ENCODE peak calls at places on chromosomes 12 and 14, in ten cellular contexts. S, M, E, V, A, Y, T, D, B and G are unnamed samples.

GRCh38 chr14:78644824-78645559 is 474.8 kb downstream of the NRXN3 start:
- DNase-seq in E (no peak), B (no peak), Y (no peak), S (no peak), D (no peak), A (no peak), T (no peak), V (no peak), M (no peak), G (no peak)

GRCh38 chr14:67416810-67417209 is 4.8 kb upstream of the PLEK2 start:
- DNase-seq in E (no peak), M (no peak), S (no peak), T (no peak), D (no peak), B (no peak), V (no peak), Y (no peak), A (no peak), G (no peak)

GRCh38 chr14:104016873-104017650 is 68.4 kb upstream of the ASPG start:
- DNase-seq in B (no peak), S (no peak), T (peak; percentile 45), E (no peak), V (no peak), Y (no peak), D (no peak), A (no peak), M (no peak), G (no peak)

GRCh38 chr12:96263449-96263902 is 69.3 kb downstream of the ELK3 start:
- DNase-seq in A (no peak), B (no peak), Y (no peak), V (peak; percentile 53), S (no peak), T (no peak), D (no peak), E (no peak), M (no peak), G (peak; percentile 37)

GRCh38 chr12:74229671-74230070 is 308.0 kb upstream of the ATXN7L3B start:
- DNase-seq in B (no peak), S (no peak), Y (no peak), T (no peak), M (no peak), E (no peak), D (no peak), V (no peak), A (no peak), G (no peak)

GRCh38 chr12:98211914-98212695 is 303.3 kb upstream of the TMPO start:
- DNase-seq in D (no peak), Y (no peak), T (no peak), V (no peak), E (no peak), B (no peak), S (no peak), A (peak; percentile 84), M (no peak), G (no peak)

GRCh38 chr12:66066071-66066928 is 64.2 kb downstream of the LLPH start:
- DNase-seq in V (no peak), D (no peak), M (no peak), Y (no peak), A (no peak), T (peak; percentile 75), B (no peak), E (peak; percentile 62), S (no peak), G (no peak)

GRCh38 chr14:92686763-92687427 is 61.5 kb downstream of the LGMN start:
- DNase-seq in D (peak; percentile 54), E (peak; percentile 94), Y (peak; percentile 59), M (peak; percentile 96), S (peak; percentile 81), A (peak; percentile 96), B (peak; percentile 40), V (peak; percentile 86), T (peak; percentile 78), G (peak; percentile 79)

GRCh38 chr12:121239335-121239678 is 29.4 kb downstream of the P2RX4 start:
- DNase-seq in V (no peak), A (no peak), M (no peak), Y (no peak), B (no peak), T (no peak), E (no peak), D (no peak), S (no peak), G (no peak)

GRCh38 chr14:105097797-105098127 is 32.5 kb upstream of the GPR132 start:
- DNase-seq in M (no peak), T (no peak), B (no peak), V (no peak), D (no peak), S (no peak), E (no peak), A (no peak), Y (no peak), G (no peak)

GRCh38 chr12:81295286-81295685 is 217.4 kb downstream of the ACSS3 start:
- DNase-seq in Y (no peak), E (no peak), D (no peak), V (no peak), S (no peak), B (no peak), M (no peak), A (no peak), T (no peak), G (no peak)

GRCh38 chr14:99733551-99734405 is 49.7 kb downstream of the CYP46A1 start:
- DNase-seq in E (no peak), Y (no peak), S (no peak), M (peak; percentile 84), D (no peak), T (no peak), V (no peak), A (peak; percentile 78), B (no peak), G (peak; percentile 31)

GRCh38 chr12:113897406-113897805 is 68.7 kb downstream of the RBM19 start:
- DNase-seq in T (no peak), A (no peak), D (no peak), S (no peak), B (no peak), V (no peak), E (no peak), M (no peak), Y (no peak), G (no peak)

GRCh38 chr12:51419473-51420228 is 5.0 kb upstream of the SLC4A8 start:
- DNase-seq in S (no peak), T (no peak), V (no peak), M (no peak), B (no peak), A (no peak), Y (no peak), E (no peak), D (no peak), G (no peak)

GRCh38 chr14:104345316-104346111 is 207.1 kb downstream of the KIF26A start:
- DNase-seq in E (no peak), D (no peak), Y (no peak), A (peak; percentile 41), M (peak; percentile 68), T (no peak), V (peak; percentile 21), S (no peak), B (no peak), G (no peak)

GRCh38 chr12:124679533-124680371 is 112.3 kb upstream of the NCOR2 start:
- DNase-seq in M (no peak), V (peak; percentile 80), B (no peak), T (no peak), A (peak; percentile 91), S (no peak), D (no peak), E (no peak), Y (no peak), G (peak; percentile 50)

GRCh38 chr12:81811066-81811777 is 52.1 kb upstream of the PPFIA2 start:
- DNase-seq in V (no peak), B (no peak), D (no peak), A (no peak), Y (no peak), E (no peak), S (no peak), T (no peak), M (no peak), G (no peak)

GRCh38 chr14:88233915-88234314 is 89.2 kb downstream of the KCNK10 start:
- DNase-seq in B (no peak), V (no peak), Y (peak; percentile 11), S (peak; percentile 25), E (peak; percentile 32), D (no peak), A (no peak), T (peak; percentile 16), M (no peak), G (no peak)

GRCh38 chr12:30796508-30796780 is 41.7 kb upstream of the CAPRIN2 start:
- DNase-seq in T (peak; percentile 64), S (peak; percentile 10), E (peak; percentile 55), M (peak; percentile 86), B (no peak), A (peak; percentile 73), Y (no peak), V (no peak), D (no peak), G (no peak)

GRCh38 chr14:72892879-72893635 is 844 bp downstream of the DPF3 start:
- DNase-seq in S (peak; percentile 49), E (peak; percentile 34), B (peak; percentile 16), A (peak; percentile 87), Y (no peak), M (no peak), V (no peak), D (peak; percentile 26), T (peak; percentile 38), G (peak; percentile 40)

GRCh38 chr14:65803886-65804285 is 391.4 kb downstream of the FUT8 start:
- DNase-seq in B (no peak), S (no peak), A (no peak), T (no peak), D (no peak), M (no peak), Y (no peak), E (no peak), V (no peak), G (no peak)

GRCh38 chr14:72598328-72598727 is 295.6 kb downstream of the DPF3 start:
- DNase-seq in D (no peak), E (no peak), V (no peak), M (no peak), S (no peak), T (no peak), A (no peak), B (no peak), Y (no peak), G (no peak)